ENCODE peak calls at places on chromosome 12, in ten cellular contexts. D is T-helper 9 cell; V is PC-9; U is NCI-H345; P is naive thymus-derived CD4-positive, alpha-beta T cell; A is cardiac fibroblast; S is endothelial cell; M is NCI-H1092; E is GM03348; L is smooth muscle cell of the brain vasculature. Q is an unnamed sample.

GRCh38 chr12:124030510-124030909 is 57.5 kb downstream of the ZNF664 start:
- DNase-seq in D (no peak), V (no peak), U (no peak), P (no peak), A (peak; percentile 83), S (no peak), M (no peak), E (peak; percentile 79), L (peak; percentile 35), Q (peak; percentile 74)

GRCh38 chr12:41709463-41710285 is 435.0 kb downstream of the GXYLT1 start:
- DNase-seq in D (no peak), V (no peak), U (no peak), P (no peak), A (no peak), S (no peak), M (no peak), E (no peak), L (no peak), Q (no peak)

GRCh38 chr12:4975574-4975973 is 65.9 kb downstream of the KCNA1 start:
- DNase-seq in D (no peak), V (no peak), U (no peak), P (no peak), A (no peak), S (no peak), M (no peak), E (no peak), L (no peak), Q (no peak)

GRCh38 chr12:124993568-124994434 is at the start of gene BRI3BP:
- DNase-seq in D (peak; percentile 55), V (peak; percentile 75), U (peak; percentile 83), P (peak; percentile 68), A (peak; percentile 41), S (peak; percentile 47), M (peak; percentile 40), E (peak; percentile 90), L (no peak), Q (peak; percentile 33)

GRCh38 chr12:124621296-124621660 is 53.9 kb upstream of the NCOR2 start:
- DNase-seq in D (no peak), V (no peak), U (no peak), P (no peak), A (peak; percentile 83), S (no peak), M (no peak), E (peak; percentile 92), L (no peak), Q (peak; percentile 89)

GRCh38 chr12:95699579-95699978 is 91.0 kb downstream of the NTN4 start:
- DNase-seq in D (no peak), V (no peak), U (no peak), P (no peak), A (no peak), S (no peak), M (no peak), E (no peak), L (no peak), Q (no peak)

GRCh38 chr12:48972213-48973021 is 882 bp upstream of the WNT10B start:
- DNase-seq in D (no peak), V (peak; percentile 38), U (no peak), P (no peak), A (no peak), S (no peak), M (no peak), E (no peak), L (no peak), Q (peak; percentile 45)

GRCh38 chr12:66241061-66242043 is 52.3 kb downstream of the IRAK3 start:
- DNase-seq in D (no peak), V (no peak), U (no peak), P (no peak), A (peak; percentile 91), S (no peak), M (no peak), E (peak; percentile 87), L (peak; percentile 54), Q (peak; percentile 88)

GRCh38 chr12:33832900-33833299 is 189.4 kb upstream of the ALG10 start:
- DNase-seq in D (no peak), V (no peak), U (no peak), P (no peak), A (no peak), S (no peak), M (no peak), E (no peak), L (no peak), Q (no peak)

Q was measured in AG10803.